ENCODE peak calls at places on chromosomes 5 and 9, in five cellular contexts. I, H, Z, G and M are unnamed samples. For H3K4me1, the result is how much of the 10 kb centered on the place peaks cover.

GRCh38 chr9:77291714-77292113 is 114.4 kb downstream of the VPS13A start:
- DNase-seq in I (no peak), H (no peak), Z (no peak), G (no peak), M (no peak)

GRCh38 chr9:136328622-136329041 is 1.3 kb downstream of the GPSM1 start:
- DNase-seq in I (no peak), H (no peak), Z (no peak), G (no peak), M (no peak)

GRCh38 chr5:56798521-56798920 is 16.8 kb upstream of the MAP3K1 start:
- DNase-seq in I (no peak), H (no peak), Z (no peak), G (no peak), M (no peak)

GRCh38 chr5:129097498-129098296 is 3.1 kb downstream of the ISOC1 start:
- DNase-seq in I (peak), H (no peak), Z (no peak), G (no peak), M (no peak)

GRCh38 chr5:176647870-176648466 is 684 bp downstream of the TSPAN17 start:
- DNase-seq in I (peak), H (peak), Z (peak), G (peak), M (peak)

GRCh38 chr5:149561848-149562247 is 10.6 kb upstream of the CSNK1A1 start:
- DNase-seq in I (no peak), H (no peak), Z (no peak), G (no peak), M (no peak)

GRCh38 chr9:35116898-35117551 is 1.4 kb upstream of the ATOSB start:
- DNase-seq in I (peak), H (peak), Z (peak), G (peak), M (peak)

GRCh38 chr5:104859437-104859836 is 1296.8 kb upstream of the NUDT12 start:
- DNase-seq in I (no peak), H (no peak), Z (no peak), G (no peak), M (no peak)

GRCh38 chr9:16133556-16134227 is 580.8 kb downstream of the CCDC171 start:
- DNase-seq in I (peak), H (peak), Z (peak), G (no peak), M (peak)

GRCh38 chr9:97997330-97998276 is 14.5 kb downstream of the ANP32B start:
- DNase-seq in I (no peak), H (no peak), Z (no peak), G (no peak), M (no peak)

GRCh38 chr5:142432961-142433360 is 108.1 kb upstream of the SPRY4 start:
- DNase-seq in I (no peak), H (no peak), Z (peak), G (no peak), M (no peak)

GRCh38 chr5:143924311-143924710 is 112.3 kb downstream of the HMHB1 start:
- DNase-seq in I (no peak), H (no peak), Z (no peak), G (no peak), M (no peak)

GRCh38 chr9:36961568-36962360 is 72.3 kb downstream of the PAX5 start:
- DNase-seq in I (no peak), H (no peak), Z (no peak), G (no peak), M (no peak)

GRCh38 chr5:103929310-103930003 is 366.9 kb upstream of the NUDT12 start:
- DNase-seq in I (no peak), H (no peak), Z (no peak), G (no peak), M (no peak)

GRCh38 chr9:121107041-121107440 is 32.3 kb downstream of the CNTRL start:
- DNase-seq in I (no peak), H (no peak), Z (no peak), G (no peak), M (no peak)

GRCh38 chr5:96626956-96627355 is 35.2 kb upstream of the CAST start:
- DNase-seq in I (no peak), H (no peak), Z (no peak), G (no peak), M (no peak)

GRCh38 chr9:121954477-121955175 is 138.5 kb downstream of the TTLL11 start:
- DNase-seq in I (peak), H (no peak), Z (no peak), G (no peak), M (peak)

GRCh38 chr9:116027511-116027910 is 126.1 kb upstream of the PAPPA start:
- DNase-seq in I (no peak), H (no peak), Z (no peak), G (no peak), M (no peak)

GRCh38 chr5:58153255-58153654 is 306.6 kb downstream of the PLK2 start:
- DNase-seq in I (no peak), H (no peak), Z (no peak), G (no peak), M (no peak)

GRCh38 chr5:159628703-159629102 is 287.6 kb upstream of the ADRA1B start:
- DNase-seq in I (no peak), H (no peak), Z (no peak), G (no peak), M (no peak)

GRCh38 chr5:153480401-153480800 is 10.1 kb upstream of the GRIA1 start:
- DNase-seq in I (no peak), H (no peak), Z (no peak), G (no peak), M (no peak)

GRCh38 chr5:112548246-112548982 is 129.3 kb upstream of the EPB41L4A start:
- DNase-seq in I (peak), H (no peak), Z (no peak), G (no peak), M (no peak)

GRCh38 chr5:58666598-58667595 is 84.0 kb downstream of the RAB3C start:
- DNase-seq in I (no peak), H (no peak), Z (no peak), G (no peak), M (no peak)

GRCh38 chr5:147176422-147176821 is 58.4 kb upstream of the STK32A start:
- DNase-seq in I (no peak), H (no peak), Z (no peak), G (no peak), M (no peak)

GRCh38 chr9:94030318-94031179 is 53.7 kb upstream of the PTPDC1 start:
- DNase-seq in I (peak), H (peak), Z (peak), G (peak), M (peak)

GRCh38 chr5:35852084-35852734 is 4.5 kb upstream of the IL7R start:
- DNase-seq in I (peak), H (no peak), Z (no peak), G (no peak), M (no peak)

GRCh38 chr5:27682600-27682999 is 644.2 kb upstream of the CDH9 start:
- DNase-seq in I (no peak), H (no peak), Z (no peak), G (no peak), M (no peak)

GRCh38 chr9:72506615-72507014 is 14.8 kb upstream of the TMC1 start:
- DNase-seq in I (no peak), H (no peak), Z (no peak), G (no peak), M (no peak)

GRCh38 chr5:149572576-149573231 is 8.6 kb upstream of the ARHGEF37 start:
- DNase-seq in I (no peak), H (no peak), Z (no peak), G (no peak), M (no peak)

GRCh38 chr9:133051281-133051900 is 10.4 kb upstream of the CEL start:
- DNase-seq in I (no peak), H (no peak), Z (no peak), G (no peak), M (no peak)

DNA sequence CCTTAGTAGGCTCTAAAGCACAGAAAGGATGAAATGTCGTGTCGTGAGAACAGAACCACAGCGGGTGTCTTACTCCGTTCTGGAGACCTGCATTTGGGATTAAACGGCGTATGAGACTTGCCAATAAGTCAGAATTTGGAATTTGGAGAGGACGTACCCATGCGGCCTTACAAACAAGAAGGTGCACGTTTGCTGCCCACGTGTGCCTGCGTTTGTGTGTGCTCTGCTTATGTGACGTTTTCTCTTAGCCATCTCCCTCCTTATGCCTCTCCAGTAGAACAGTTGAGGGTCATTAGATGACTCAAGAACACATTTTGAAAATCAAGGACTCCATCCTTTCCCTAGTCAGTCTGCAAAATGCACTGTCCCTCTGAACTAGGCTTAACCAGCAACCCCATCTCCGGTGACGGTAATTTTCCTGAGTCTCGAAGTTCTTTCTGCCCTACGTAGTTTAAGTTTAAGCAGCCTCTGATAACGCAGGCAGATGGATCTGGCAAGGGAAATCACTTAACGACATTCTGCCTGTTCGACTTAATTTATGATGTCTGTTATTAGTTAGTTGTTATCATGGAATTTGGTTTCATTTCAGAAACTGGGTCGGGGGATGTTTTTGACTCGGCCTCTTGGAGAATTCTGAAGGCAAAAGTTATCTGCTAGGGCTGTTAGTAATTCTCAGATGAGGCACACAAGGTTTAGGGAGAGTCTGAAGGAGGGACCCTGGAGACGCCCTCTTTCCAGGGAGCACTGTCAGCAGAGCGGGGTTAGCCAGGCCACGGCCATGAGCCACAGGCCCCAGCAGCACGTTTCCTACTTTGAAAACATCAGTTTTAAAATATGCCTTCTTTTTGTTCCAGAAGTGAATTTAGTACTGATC is 171.3 kb upstream of the OTULINL start:
- DNase-seq in I (no peak), H (no peak), Z (no peak), G (no peak), M (peak)
- H3K4me3 ChIP-seq in I (no peak), H (no peak), Z (no peak), G (no peak), M (no peak)

DNA sequence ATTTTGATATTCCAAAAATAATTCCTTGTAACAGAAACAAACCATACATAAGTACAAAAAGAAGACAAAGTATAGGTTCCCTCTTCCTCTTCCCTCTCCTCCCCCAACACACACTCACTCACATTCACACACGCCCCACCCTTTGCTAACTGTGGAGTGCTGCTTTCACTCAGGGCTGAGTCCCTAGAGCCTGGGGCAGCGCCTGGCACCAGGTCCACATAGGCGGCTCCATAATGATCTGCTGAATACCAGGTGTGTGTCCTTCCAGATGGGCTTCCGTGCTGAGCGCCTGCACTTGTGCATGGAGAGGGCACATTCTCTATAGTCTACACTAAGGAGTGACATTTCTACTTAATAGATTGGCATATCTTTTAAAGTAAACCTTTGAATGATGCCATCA is 3.7 kb downstream of the SEMA4D start:
- DNase-seq in I (no peak), H (peak), Z (no peak), G (peak), M (no peak)
- H3K4me1 ChIP-seq in I (under half), H (under half), Z (under half), G (half or more), M (under half)

DNA sequence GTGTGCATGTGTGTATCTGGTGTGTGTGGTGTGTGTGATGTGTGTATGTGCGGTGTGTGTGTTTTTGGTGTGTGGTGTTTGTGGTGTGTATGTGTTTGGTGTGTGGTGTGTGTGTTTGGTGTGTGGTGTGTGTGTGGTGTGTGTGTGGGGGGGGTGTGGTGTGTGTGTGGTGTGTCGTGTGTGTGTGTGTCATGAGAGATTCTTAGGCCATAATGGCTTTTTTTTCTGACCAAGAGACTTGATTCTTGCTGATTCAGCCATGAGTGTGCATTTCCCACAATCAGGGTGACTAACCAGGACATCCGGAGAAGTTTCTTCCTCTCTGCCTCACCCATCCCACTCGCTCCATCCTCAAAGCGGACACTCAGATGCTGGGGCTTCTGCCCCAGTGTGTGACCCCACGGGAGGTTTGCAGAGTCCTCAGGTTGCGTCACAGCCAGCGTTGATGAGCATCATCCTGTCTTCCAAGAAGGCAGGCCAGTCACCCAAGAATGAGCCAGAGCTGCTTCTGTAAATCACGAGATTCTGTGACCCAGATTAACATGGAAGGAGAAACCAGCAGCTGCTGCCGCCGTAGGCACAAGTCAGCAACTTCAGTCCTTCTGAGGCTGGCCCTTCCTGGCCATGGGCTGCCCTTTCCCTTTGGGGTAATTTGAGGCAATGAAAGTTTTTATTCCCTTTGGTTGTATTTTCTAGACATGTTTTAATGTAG is 12.5 kb upstream of the CTSL start:
- DNase-seq in I (peak), H (peak), Z (peak), G (peak), M (peak)
- TF ChIP-seq CTCF in I (no peak), H (no peak), Z (no peak), G (no peak), M (no peak)

DNA sequence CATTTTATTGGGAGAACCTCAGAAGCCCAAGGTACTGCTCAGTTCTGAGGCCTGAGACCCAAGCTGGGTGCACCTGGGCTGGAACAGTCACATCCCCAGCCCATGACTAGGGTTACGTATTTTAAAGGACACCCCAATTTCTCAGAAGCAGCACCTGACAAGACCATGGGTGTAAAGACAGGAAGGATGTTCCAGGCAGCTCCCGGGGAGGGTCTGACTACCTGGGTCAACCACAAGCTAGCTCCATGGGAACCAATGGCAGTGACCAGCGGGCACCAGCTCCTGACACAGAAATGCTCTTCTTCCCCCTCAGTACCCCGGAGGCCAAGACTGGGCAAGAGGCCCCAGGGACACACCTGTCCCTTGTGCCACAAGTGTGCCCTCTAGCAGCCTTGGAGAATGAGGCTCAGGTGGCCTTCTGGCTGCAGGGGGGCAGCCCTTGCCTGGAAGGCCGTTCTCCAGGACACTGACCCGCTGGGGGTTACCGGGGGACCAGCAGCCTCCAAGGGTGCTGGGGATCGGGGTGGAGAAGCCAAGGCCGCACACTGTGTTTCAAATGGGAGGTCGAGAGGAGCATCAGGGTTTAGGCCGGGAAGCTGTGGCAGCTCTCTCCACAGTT is 52.6 kb downstream of the IPPK start:
- DNase-seq in I (no peak), H (no peak), Z (no peak), G (peak), M (no peak)
- H3K4me3 ChIP-seq in I (no peak), H (no peak), Z (no peak), G (no peak), M (no peak)

GRCh38 chr9:134495881-134496412 is 145.7 kb upstream of the COL5A1 start:
- DNase-seq in I (no peak), H (no peak), Z (peak), G (no peak), M (no peak)
- H3K4me1 ChIP-seq in I (under half), H (under half), Z (under half), G (under half), M (under half)

GRCh38 chr5:33297760-33298216 is 143.0 kb upstream of the TARS1 start:
- DNase-seq in I (no peak), H (no peak), Z (no peak), G (no peak), M (no peak)
- TF ChIP-seq CTCF in I (no peak), H (no peak), Z (no peak), G (no peak), M (no peak)

GRCh38 chr9:88983865-88984542 is 7.3 kb upstream of the S1PR3 start:
- DNase-seq in I (no peak), H (no peak), Z (no peak), G (no peak), M (no peak)
- H3K4me3 ChIP-seq in I (no peak), H (no peak), Z (no peak), G (no peak), M (no peak)

GRCh38 chr5:107776506-107776905 is 105.8 kb upstream of the EFNA5 start:
- DNase-seq in I (no peak), H (no peak), Z (no peak), G (no peak), M (no peak)
- H3K4me1 ChIP-seq in I (under half), H (under half), Z (under half), G (under half), M (under half)

GRCh38 chr5:3393122-3393963 is 202.3 kb upstream of the IRX1 start:
- DNase-seq in I (no peak), H (no peak), Z (no peak), G (no peak), M (no peak)

GRCh38 chr5:3394877-3395599 is 200.6 kb upstream of the IRX1 start:
- DNase-seq in I (no peak), H (no peak), Z (no peak), G (peak), M (no peak)

GRCh38 chr5:3392306-3392939 is 203.2 kb upstream of the IRX1 start:
- DNase-seq in I (no peak), H (peak), Z (no peak), G (no peak), M (no peak)

GRCh38 chr5:3391210-3391609 is 204.4 kb upstream of the IRX1 start:
- DNase-seq in I (no peak), H (no peak), Z (no peak), G (no peak), M (no peak)

GRCh38 chr5:3394046-3394597 is 201.5 kb upstream of the IRX1 start:
- DNase-seq in I (no peak), H (no peak), Z (no peak), G (no peak), M (no peak)
- TF ChIP-seq CTCF in I (no peak), H (no peak), Z (no peak), G (no peak), M (no peak)